ENCODE peak calls at places on chromosomes 3 and 15, in ten cellular contexts. W, S, V, C, T, K, B, P, O and R are unnamed samples.

GRCh38 chr15:30882861-30883433 is 20.8 kb upstream of the FAN1 start:
- DNase-seq in W (no peak), S (no peak), V (no peak), C (no peak), T (no peak), K (no peak), B (no peak), P (no peak), O (no peak), R (no peak)

GRCh38 chr3:15768421-15769255 is 29.1 kb downstream of the ANKRD28 start:
- DNase-seq in W (peak), S (no peak), V (no peak), C (no peak), T (peak), K (peak), B (peak), P (no peak), O (no peak), R (peak)

GRCh38 chr3:184155644-184156521 is 706 bp downstream of the DVL3 start:
- DNase-seq in W (no peak), S (no peak), V (peak), C (no peak), T (no peak), K (no peak), B (peak), P (peak), O (no peak), R (peak)

GRCh38 chr3:139538733-139539132 is 809 bp downstream of the RBP1 start:
- DNase-seq in W (no peak), S (peak), V (peak), C (no peak), T (no peak), K (no peak), B (no peak), P (no peak), O (no peak), R (no peak)

GRCh38 chr15:79010278-79010677 is 65.4 kb upstream of the CTSH start:
- DNase-seq in W (no peak), S (no peak), V (no peak), C (no peak), T (no peak), K (no peak), B (no peak), P (no peak), O (no peak), R (no peak)

GRCh38 chr3:46821553-46821952 is 41.7 kb downstream of the MYL3 start:
- DNase-seq in W (no peak), S (no peak), V (no peak), C (no peak), T (no peak), K (no peak), B (no peak), P (no peak), O (no peak), R (no peak)

GRCh38 chr3:145649368-145649887 is 511.6 kb downstream of the PLOD2 start:
- DNase-seq in W (no peak), S (no peak), V (no peak), C (no peak), T (no peak), K (no peak), B (peak), P (no peak), O (no peak), R (no peak)

GRCh38 chr15:98826658-98827057 is 178.3 kb downstream of the IGF1R start:
- DNase-seq in W (no peak), S (no peak), V (no peak), C (no peak), T (no peak), K (no peak), B (no peak), P (no peak), O (no peak), R (no peak)

GRCh38 chr3:171157286-171157685 is 130.8 kb upstream of the SLC2A2 start:
- DNase-seq in W (no peak), S (peak), V (no peak), C (no peak), T (no peak), K (no peak), B (no peak), P (no peak), O (no peak), R (no peak)

GRCh38 chr15:74200394-74200793 is 2.2 kb downstream of the STRA6 start:
- DNase-seq in W (peak), S (no peak), V (no peak), C (no peak), T (no peak), K (no peak), B (peak), P (no peak), O (no peak), R (peak)

GRCh38 chr3:126540946-126541627 is 17.1 kb downstream of the CHST13 start:
- DNase-seq in W (no peak), S (no peak), V (no peak), C (no peak), T (no peak), K (no peak), B (no peak), P (no peak), O (no peak), R (no peak)

GRCh38 chr15:63246691-63247464 is 30.5 kb upstream of the APH1B start:
- DNase-seq in W (peak), S (no peak), V (no peak), C (no peak), T (peak), K (no peak), B (peak), P (no peak), O (no peak), R (peak)

GRCh38 chr3:125062904-125063618 is 7.3 kb upstream of the HEG1 start:
- DNase-seq in W (peak), S (no peak), V (no peak), C (no peak), T (peak), K (peak), B (peak), P (no peak), O (no peak), R (peak)

GRCh38 chr3:158696618-158697017 is 24.2 kb upstream of the LXN start:
- DNase-seq in W (peak), S (no peak), V (no peak), C (no peak), T (no peak), K (no peak), B (peak), P (no peak), O (no peak), R (no peak)

GRCh38 chr3:68945231-68945630 is 12.9 kb upstream of the TAFA4 start:
- DNase-seq in W (no peak), S (no peak), V (no peak), C (no peak), T (no peak), K (no peak), B (no peak), P (no peak), O (no peak), R (no peak)

GRCh38 chr3:31288224-31288623 is 244.5 kb upstream of the STT3B start:
- DNase-seq in W (no peak), S (no peak), V (no peak), C (no peak), T (no peak), K (no peak), B (no peak), P (no peak), O (no peak), R (no peak)

GRCh38 chr3:52846427-52846983 is 11.7 kb upstream of the MUSTN1 start:
- DNase-seq in W (no peak), S (no peak), V (no peak), C (no peak), T (no peak), K (no peak), B (no peak), P (peak), O (no peak), R (no peak)

GRCh38 chr3:73480187-73480672 is 144.5 kb downstream of the PDZRN3 start:
- DNase-seq in W (no peak), S (no peak), V (no peak), C (no peak), T (no peak), K (no peak), B (no peak), P (no peak), O (no peak), R (no peak)

GRCh38 chr3:195153121-195153520 is 117.8 kb downstream of the XXYLT1 start:
- DNase-seq in W (no peak), S (no peak), V (peak), C (no peak), T (no peak), K (no peak), B (no peak), P (peak), O (no peak), R (no peak)

GRCh38 chr3:188321258-188321657 is 167.3 kb downstream of the LPP start:
- DNase-seq in W (no peak), S (no peak), V (no peak), C (no peak), T (no peak), K (no peak), B (no peak), P (no peak), O (no peak), R (no peak)

GRCh38 chr15:92809064-92809879 is 90.9 kb upstream of the CHD2 start:
- DNase-seq in W (peak), S (peak), V (peak), C (peak), T (peak), K (peak), B (peak), P (peak), O (peak), R (peak)

GRCh38 chr3:9884555-9885165 is 4.6 kb upstream of the CIDEC start:
- DNase-seq in W (peak), S (no peak), V (no peak), C (no peak), T (peak), K (peak), B (peak), P (no peak), O (no peak), R (peak)

GRCh38 chr15:92161039-92161670 is 232.5 kb upstream of the ST8SIA2 start:
- DNase-seq in W (no peak), S (no peak), V (no peak), C (no peak), T (no peak), K (no peak), B (no peak), P (peak), O (no peak), R (no peak)

GRCh38 chr15:85834651-85835050 is 39.9 kb upstream of the KLHL25 start:
- DNase-seq in W (no peak), S (no peak), V (no peak), C (no peak), T (no peak), K (no peak), B (no peak), P (no peak), O (no peak), R (no peak)

GRCh38 chr15:78599189-78599588 is 21.6 kb downstream of the CHRNA3 start:
- DNase-seq in W (no peak), S (no peak), V (no peak), C (no peak), T (no peak), K (no peak), B (no peak), P (no peak), O (no peak), R (no peak)

GRCh38 chr15:41811432-41812195 is 16.3 kb upstream of the JMJD7 start:
- DNase-seq in W (peak), S (peak), V (peak), C (peak), T (no peak), K (no peak), B (peak), P (peak), O (no peak), R (peak)

GRCh38 chr3:77254967-77255831 is 215.3 kb downstream of the ROBO2 start:
- DNase-seq in W (no peak), S (peak), V (peak), C (no peak), T (peak), K (peak), B (peak), P (peak), O (no peak), R (peak)